ENCODE peak calls at places on chromosomes 13 and 19, in eight cellular contexts. One of them, this sample, is unnamed.

GRCh38 chr13:75870397-75870801 is 234.3 kb downstream of the LMO7 start:
- DNase-seq in psoas muscle: no peak
- DNase-seq in T-cell: no peak
- DNase-seq in mammary epithelial cell: no peak
- DNase-seq in neural crest cell: peak
- DNase-seq in A549: peak
- DNase-seq in NCI-H1048: no peak
- DNase-seq in coronary artery: no peak
- DNase-seq in this sample: peak

GRCh38 chr19:31334101-31334848 is 15.0 kb downstream of the TSHZ3 start:
- DNase-seq in psoas muscle: no peak
- DNase-seq in T-cell: no peak
- DNase-seq in mammary epithelial cell: peak
- DNase-seq in neural crest cell: no peak
- DNase-seq in A549: no peak
- DNase-seq in NCI-H1048: no peak
- DNase-seq in coronary artery: no peak
- DNase-seq in this sample: peak

GRCh38 chr19:8814176-8814575 is 17.9 kb downstream of the ZNF558 start:
- DNase-seq in psoas muscle: no peak
- DNase-seq in T-cell: no peak
- DNase-seq in mammary epithelial cell: no peak
- DNase-seq in neural crest cell: no peak
- DNase-seq in A549: no peak
- DNase-seq in NCI-H1048: no peak
- DNase-seq in coronary artery: no peak
- DNase-seq in this sample: no peak

GRCh38 chr19:42293539-42293938 is 8.4 kb upstream of the PRR19 start:
- DNase-seq in psoas muscle: peak
- DNase-seq in T-cell: no peak
- DNase-seq in mammary epithelial cell: no peak
- DNase-seq in neural crest cell: no peak
- DNase-seq in A549: no peak
- DNase-seq in NCI-H1048: no peak
- DNase-seq in coronary artery: no peak
- DNase-seq in this sample: no peak

GRCh38 chr19:3609779-3610719 is 3.4 kb upstream of the TBXA2R start:
- DNase-seq in psoas muscle: no peak
- DNase-seq in T-cell: no peak
- DNase-seq in mammary epithelial cell: no peak
- DNase-seq in neural crest cell: no peak
- DNase-seq in A549: peak
- DNase-seq in NCI-H1048: no peak
- DNase-seq in coronary artery: no peak
- DNase-seq in this sample: no peak

GRCh38 chr19:10701955-10702307 is 692 bp downstream of the QTRT1 start:
- DNase-seq in psoas muscle: no peak
- DNase-seq in T-cell: no peak
- DNase-seq in mammary epithelial cell: no peak
- DNase-seq in neural crest cell: peak
- DNase-seq in A549: no peak
- DNase-seq in NCI-H1048: no peak
- DNase-seq in coronary artery: no peak
- DNase-seq in this sample: peak

GRCh38 chr13:98324105-98324504 is 147.0 kb upstream of the RNF113B start:
- DNase-seq in psoas muscle: no peak
- DNase-seq in T-cell: no peak
- DNase-seq in mammary epithelial cell: no peak
- DNase-seq in neural crest cell: no peak
- DNase-seq in A549: no peak
- DNase-seq in NCI-H1048: no peak
- DNase-seq in coronary artery: no peak
- DNase-seq in this sample: no peak

GRCh38 chr13:72221276-72221962 is 354.4 kb upstream of the DACH1 start:
- DNase-seq in psoas muscle: peak
- DNase-seq in T-cell: no peak
- DNase-seq in mammary epithelial cell: peak
- DNase-seq in neural crest cell: peak
- DNase-seq in A549: peak
- DNase-seq in NCI-H1048: peak
- DNase-seq in coronary artery: no peak
- DNase-seq in this sample: peak